ENCODE peak calls at places on chromosomes 3 and 15, in five cellular contexts. One of them, this sample, is unnamed. For H3K9me3, the result is how much of the 10 kb centered on the place peaks cover.

GRCh38 chr3:135213213-135213612 is 418.2 kb downstream of the EPHB1 start:
- DNase-seq in effector memory CD4-positive, alpha-beta T cell: no peak
- DNase-seq in K562: no peak
- DNase-seq in psoas muscle: no peak
- DNase-seq in tibial artery: no peak
- DNase-seq in this sample: no peak

GRCh38 chr3:30685267-30685667 is 78.9 kb downstream of the TGFBR2 start:
- DNase-seq in effector memory CD4-positive, alpha-beta T cell: no peak
- DNase-seq in K562: no peak
- DNase-seq in psoas muscle: no peak
- DNase-seq in tibial artery: no peak
- DNase-seq in this sample: no peak

GRCh38 chr3:197736010-197736490 is 654 bp downstream of the RUBCN start:
- DNase-seq in effector memory CD4-positive, alpha-beta T cell: peak
- DNase-seq in K562: peak
- DNase-seq in psoas muscle: peak
- DNase-seq in tibial artery: no peak
- DNase-seq in this sample: peak

GRCh38 chr15:93029613-93030429 is 59.2 kb downstream of the RGMA start:
- DNase-seq in effector memory CD4-positive, alpha-beta T cell: no peak
- DNase-seq in K562: no peak
- DNase-seq in psoas muscle: peak
- DNase-seq in tibial artery: no peak
- DNase-seq in this sample: no peak

GRCh38 chr15:96365781-96366525 is 35.5 kb downstream of the NR2F2 start:
- DNase-seq in effector memory CD4-positive, alpha-beta T cell: no peak
- DNase-seq in K562: no peak
- DNase-seq in psoas muscle: no peak
- DNase-seq in tibial artery: no peak
- DNase-seq in this sample: no peak

GRCh38 chr3:183533410-183534132 is 21.9 kb downstream of the KLHL6 start:
- DNase-seq in effector memory CD4-positive, alpha-beta T cell: no peak
- DNase-seq in K562: peak
- DNase-seq in psoas muscle: no peak
- DNase-seq in tibial artery: no peak
- DNase-seq in this sample: peak

GRCh38 chr3:172512363-172512762 is 10.9 kb downstream of the TNFSF10 start:
- DNase-seq in effector memory CD4-positive, alpha-beta T cell: peak
- DNase-seq in K562: peak
- DNase-seq in psoas muscle: peak
- DNase-seq in tibial artery: peak
- DNase-seq in this sample: no peak

GRCh38 chr3:197006860-197007259 is 22.8 kb downstream of the MELTF start:
- DNase-seq in effector memory CD4-positive, alpha-beta T cell: no peak
- DNase-seq in K562: no peak
- DNase-seq in psoas muscle: no peak
- DNase-seq in tibial artery: no peak
- DNase-seq in this sample: no peak

GRCh38 chr3:25856902-25857518 is 67.1 kb downstream of the OXSM start:
- DNase-seq in effector memory CD4-positive, alpha-beta T cell: no peak
- DNase-seq in K562: peak
- DNase-seq in psoas muscle: no peak
- DNase-seq in tibial artery: no peak
- DNase-seq in this sample: peak

GRCh38 chr15:101168463-101168824 is 83.4 kb downstream of the CHSY1 start:
- DNase-seq in effector memory CD4-positive, alpha-beta T cell: no peak
- DNase-seq in K562: no peak
- DNase-seq in psoas muscle: peak
- DNase-seq in tibial artery: peak
- DNase-seq in this sample: no peak

GRCh38 chr3:16838561-16838960 is 46.2 kb upstream of the PLCL2 start:
- DNase-seq in effector memory CD4-positive, alpha-beta T cell: no peak
- DNase-seq in K562: no peak
- DNase-seq in psoas muscle: peak
- DNase-seq in tibial artery: no peak
- DNase-seq in this sample: peak

DNA sequence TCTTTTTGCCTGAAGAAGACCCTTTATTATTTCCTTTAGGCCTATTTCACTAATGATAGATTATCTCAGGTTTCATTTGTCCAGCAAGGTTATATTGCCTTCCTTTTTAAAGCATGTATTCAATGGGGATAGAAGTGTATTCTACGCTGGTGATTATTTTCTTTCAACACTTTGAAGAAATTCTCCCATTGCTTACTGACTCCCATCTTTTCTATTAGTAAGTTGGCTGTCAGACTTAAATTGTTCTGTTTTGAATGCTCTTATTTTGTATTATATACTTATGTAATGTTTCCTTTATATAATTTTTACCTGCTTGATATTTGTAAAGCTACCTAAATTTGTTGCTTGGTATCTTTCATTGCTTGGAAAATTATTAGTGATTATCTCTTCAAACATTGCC is 445.1 kb upstream of the RASGRP1 start:
- DNase-seq in effector memory CD4-positive, alpha-beta T cell: no peak
- DNase-seq in K562: no peak
- DNase-seq in psoas muscle: no peak
- DNase-seq in tibial artery: no peak
- DNase-seq in this sample: no peak
- H3K9me3 ChIP-seq in effector memory CD4-positive, alpha-beta T cell: under half
- H3K9me3 ChIP-seq in K562: under half
- H3K9me3 ChIP-seq in psoas muscle: under half
- H3K9me3 ChIP-seq in tibial artery: under half
- H3K9me3 ChIP-seq in this sample: under half

DNA sequence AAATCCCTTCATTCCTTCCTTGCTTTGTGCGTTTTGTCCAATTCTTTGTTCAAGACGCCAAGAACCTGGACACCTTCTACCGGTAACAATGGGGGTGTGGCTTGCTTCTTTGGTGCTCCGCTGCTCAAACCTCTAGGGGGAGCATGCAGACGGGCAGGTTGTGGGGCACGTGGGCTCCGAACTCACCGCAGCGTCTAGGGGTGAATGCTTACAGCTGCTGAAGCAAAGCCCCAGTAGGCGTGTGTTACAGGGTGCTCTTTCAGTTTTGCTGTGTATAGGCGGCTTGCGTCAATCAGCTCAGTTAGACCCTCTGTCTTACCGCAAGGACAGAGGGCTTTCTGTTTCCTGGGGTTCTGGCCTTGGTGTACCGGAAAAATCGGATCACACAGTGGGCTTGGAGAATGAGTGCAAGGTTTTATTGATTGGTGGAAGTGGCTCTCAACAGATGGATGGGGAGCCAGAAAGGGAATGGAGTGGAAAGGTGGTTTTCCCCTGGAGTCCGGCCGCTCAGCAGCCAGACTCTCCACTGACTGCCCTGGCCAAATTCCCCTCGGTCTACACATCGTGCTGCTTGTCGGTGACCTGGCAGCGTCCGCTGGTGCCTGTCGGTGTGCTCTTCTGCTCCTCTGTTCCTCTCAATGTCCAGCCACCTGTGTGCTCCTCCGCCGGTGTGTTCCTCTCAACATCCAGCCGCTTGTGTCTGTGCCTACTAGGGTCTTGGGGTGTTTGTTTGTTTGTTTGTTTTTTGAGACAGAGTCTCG is 1.2 kb upstream of the LRRC34 start:
- DNase-seq in effector memory CD4-positive, alpha-beta T cell: peak
- DNase-seq in K562: no peak
- DNase-seq in psoas muscle: no peak
- DNase-seq in tibial artery: no peak
- DNase-seq in this sample: peak
- H3K4me3 ChIP-seq in effector memory CD4-positive, alpha-beta T cell: peak
- H3K4me3 ChIP-seq in K562: no peak
- H3K4me3 ChIP-seq in psoas muscle: peak
- H3K4me3 ChIP-seq in tibial artery: peak
- H3K4me3 ChIP-seq in this sample: peak

DNA sequence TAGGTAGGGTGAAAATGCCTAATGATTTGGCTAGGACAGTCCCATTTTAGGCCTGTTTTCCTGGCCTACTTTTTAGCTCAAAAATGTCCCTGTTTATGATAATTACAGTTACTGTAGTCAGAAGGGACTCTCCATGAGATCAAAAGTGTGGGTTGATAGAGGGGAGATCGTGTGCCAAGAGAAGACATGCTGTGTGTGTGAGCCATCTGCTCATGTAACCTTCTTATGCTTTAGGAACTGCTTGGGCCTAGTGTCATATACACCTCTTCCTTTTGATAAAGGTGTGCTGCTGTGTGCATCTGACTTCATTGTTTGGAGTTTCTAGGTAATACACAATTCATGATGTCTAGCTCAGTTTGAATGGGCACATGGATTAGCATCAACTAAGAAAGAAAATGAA is 786.5 kb downstream of the PDCD6IP start:
- DNase-seq in effector memory CD4-positive, alpha-beta T cell: no peak
- DNase-seq in K562: no peak
- DNase-seq in psoas muscle: no peak
- DNase-seq in tibial artery: no peak
- DNase-seq in this sample: no peak
- H3K9me3 ChIP-seq in effector memory CD4-positive, alpha-beta T cell: under half
- H3K9me3 ChIP-seq in K562: under half
- H3K9me3 ChIP-seq in psoas muscle: under half
- H3K9me3 ChIP-seq in tibial artery: under half
- H3K9me3 ChIP-seq in this sample: under half

GRCh38 chr15:67149859-67150824 is 84.7 kb downstream of the SMAD3 start:
- DNase-seq in effector memory CD4-positive, alpha-beta T cell: peak
- DNase-seq in K562: peak
- DNase-seq in psoas muscle: peak
- DNase-seq in tibial artery: peak
- DNase-seq in this sample: peak
- H3K4me3 ChIP-seq in effector memory CD4-positive, alpha-beta T cell: no peak
- H3K4me3 ChIP-seq in K562: no peak
- H3K4me3 ChIP-seq in psoas muscle: no peak
- H3K4me3 ChIP-seq in tibial artery: no peak
- H3K4me3 ChIP-seq in this sample: peak

DNA sequence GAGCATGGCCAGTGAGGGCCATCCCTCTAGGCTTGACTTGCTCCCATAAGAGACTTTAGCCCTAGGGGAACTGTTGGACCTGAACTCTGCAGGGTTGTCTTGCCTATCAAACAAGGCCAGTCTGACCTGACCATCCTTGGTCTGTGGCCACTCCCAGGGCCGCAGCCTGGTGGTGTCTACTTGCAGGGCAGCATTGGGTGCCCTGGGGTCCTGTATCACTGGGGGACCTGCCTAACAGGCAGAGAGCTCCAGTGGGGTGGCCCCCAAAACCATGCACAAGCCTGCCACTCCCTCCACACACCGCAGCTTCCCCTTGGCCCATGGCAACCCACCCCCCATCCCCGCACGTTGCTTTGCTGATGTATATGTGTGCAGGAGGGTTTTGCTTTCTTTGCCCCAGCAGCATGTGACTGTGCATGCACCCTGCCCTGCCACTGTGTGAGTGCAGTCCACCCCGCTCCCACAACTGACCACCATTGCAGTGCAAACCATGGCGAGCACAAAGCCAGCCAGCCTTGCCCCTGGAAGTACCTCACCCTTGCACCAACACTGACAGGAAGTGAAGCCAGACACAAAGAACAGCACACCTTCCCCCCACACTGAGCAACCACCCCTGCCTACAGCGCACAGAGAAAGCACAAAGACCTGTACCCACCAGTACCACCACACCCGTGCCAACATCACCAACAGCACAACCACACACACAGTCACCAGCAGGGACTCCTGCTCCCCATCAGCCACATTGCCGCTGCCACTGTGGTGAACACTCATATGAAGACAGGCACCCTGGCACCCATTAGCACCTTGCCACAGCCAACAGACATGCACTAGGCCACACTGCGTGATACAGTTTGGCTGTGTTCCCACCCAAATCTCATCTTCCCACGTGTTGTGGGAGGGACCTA is 88.8 kb downstream of the SENP7 start:
- DNase-seq in effector memory CD4-positive, alpha-beta T cell: no peak
- DNase-seq in K562: no peak
- DNase-seq in psoas muscle: no peak
- DNase-seq in tibial artery: no peak
- DNase-seq in this sample: no peak
- H3K9me3 ChIP-seq in effector memory CD4-positive, alpha-beta T cell: under half
- H3K9me3 ChIP-seq in K562: under half
- H3K9me3 ChIP-seq in psoas muscle: under half
- H3K9me3 ChIP-seq in tibial artery: under half
- H3K9me3 ChIP-seq in this sample: under half

DNA sequence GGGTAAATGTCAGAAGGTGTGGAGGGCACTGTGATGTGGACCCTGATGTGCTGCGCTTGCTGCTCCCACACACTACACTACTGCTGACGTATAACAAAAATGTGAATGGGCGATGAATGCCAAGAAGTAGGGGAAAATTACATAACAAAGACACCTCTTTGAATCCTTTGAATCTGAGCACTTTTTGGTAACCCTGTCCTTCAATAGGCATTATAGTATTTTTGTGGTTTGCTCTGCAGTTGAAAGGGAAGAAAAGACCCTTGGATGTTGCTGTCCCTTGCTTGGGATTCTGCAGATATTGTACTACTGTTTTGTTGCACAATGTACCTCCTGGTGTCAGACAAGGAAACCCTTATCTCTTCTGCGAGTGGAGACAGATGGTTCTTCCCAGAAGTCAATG is 124.7 kb upstream of the UBE3A start:
- DNase-seq in effector memory CD4-positive, alpha-beta T cell: no peak
- DNase-seq in K562: no peak
- DNase-seq in psoas muscle: no peak
- DNase-seq in tibial artery: no peak
- DNase-seq in this sample: peak
- H3K4me3 ChIP-seq in effector memory CD4-positive, alpha-beta T cell: no peak
- H3K4me3 ChIP-seq in K562: no peak
- H3K4me3 ChIP-seq in psoas muscle: no peak
- H3K4me3 ChIP-seq in tibial artery: no peak
- H3K4me3 ChIP-seq in this sample: no peak

GRCh38 chr3:43335799-43336198 is 49.5 kb downstream of the SNRK start:
- DNase-seq in effector memory CD4-positive, alpha-beta T cell: no peak
- DNase-seq in K562: no peak
- DNase-seq in psoas muscle: no peak
- DNase-seq in tibial artery: no peak
- DNase-seq in this sample: no peak
- H3K9me3 ChIP-seq in effector memory CD4-positive, alpha-beta T cell: under half
- H3K9me3 ChIP-seq in K562: under half
- H3K9me3 ChIP-seq in psoas muscle: under half
- H3K9me3 ChIP-seq in tibial artery: under half
- H3K9me3 ChIP-seq in this sample: under half

DNA sequence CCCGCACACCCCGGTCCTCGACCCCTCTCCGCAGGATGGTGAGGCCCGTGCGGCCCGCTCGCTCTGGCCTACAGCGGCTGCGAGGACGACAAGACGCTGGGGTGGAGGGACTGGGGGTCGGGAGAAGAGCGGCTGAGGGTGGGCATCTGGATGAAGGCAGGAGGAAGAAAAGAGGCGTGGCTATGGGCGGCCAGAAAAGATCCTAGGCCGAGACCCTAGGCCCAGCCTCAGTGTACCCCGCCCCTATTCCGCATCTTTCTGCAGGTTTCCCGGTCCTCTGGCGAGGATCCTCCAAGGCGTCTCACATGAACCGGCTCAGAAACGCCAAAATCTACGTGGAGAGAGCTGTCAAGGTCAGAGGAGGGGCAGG is 280 bp downstream of the TTLL3 start:
- DNase-seq in effector memory CD4-positive, alpha-beta T cell: no peak
- DNase-seq in K562: no peak
- DNase-seq in psoas muscle: no peak
- DNase-seq in tibial artery: no peak
- DNase-seq in this sample: no peak
- H3K4me3 ChIP-seq in effector memory CD4-positive, alpha-beta T cell: peak
- H3K4me3 ChIP-seq in K562: no peak
- H3K4me3 ChIP-seq in psoas muscle: peak
- H3K4me3 ChIP-seq in tibial artery: peak
- H3K4me3 ChIP-seq in this sample: no peak